ENCODE peak calls at places on chromosome 20, in six cellular contexts. One of them, this sample, is unnamed.

GRCh38 chr20:16922834-16923233 is 174.7 kb downstream of the OTOR start:
- DNase-seq in mesothelial cell of epicardium: no peak
- DNase-seq in GM12891: no peak
- DNase-seq in tibial artery: no peak
- DNase-seq in progenitor cell of endocrine pancreas: no peak
- DNase-seq in globus pallidus: no peak
- DNase-seq in this sample: no peak

GRCh38 chr20:48148020-48148419 is 362.7 kb upstream of the SULF2 start:
- DNase-seq in globus pallidus: no peak
- DNase-seq in tibial artery: no peak
- DNase-seq in mesothelial cell of epicardium: no peak
- DNase-seq in progenitor cell of endocrine pancreas: no peak
- DNase-seq in GM12891: no peak
- DNase-seq in this sample: peak

GRCh38 chr20:38790210-38791053 is 15.1 kb upstream of the PPP1R16B start:
- DNase-seq in globus pallidus: no peak
- DNase-seq in GM12891: no peak
- DNase-seq in progenitor cell of endocrine pancreas: no peak
- DNase-seq in mesothelial cell of epicardium: no peak
- DNase-seq in tibial artery: no peak
- DNase-seq in this sample: no peak

GRCh38 chr20:56554869-56555268 is 21.8 kb downstream of the FAM209B start:
- DNase-seq in progenitor cell of endocrine pancreas: no peak
- DNase-seq in tibial artery: peak
- DNase-seq in GM12891: peak
- DNase-seq in globus pallidus: peak
- DNase-seq in mesothelial cell of epicardium: no peak
- DNase-seq in this sample: peak

GRCh38 chr20:44479643-44480042 is 4.0 kb downstream of the TTPAL start:
- DNase-seq in tibial artery: no peak
- DNase-seq in mesothelial cell of epicardium: no peak
- DNase-seq in globus pallidus: no peak
- DNase-seq in progenitor cell of endocrine pancreas: no peak
- DNase-seq in GM12891: no peak
- DNase-seq in this sample: no peak

GRCh38 chr20:1901704-1902103 is 6.5 kb downstream of the SIRPA start:
- DNase-seq in progenitor cell of endocrine pancreas: no peak
- DNase-seq in tibial artery: no peak
- DNase-seq in mesothelial cell of epicardium: no peak
- DNase-seq in GM12891: no peak
- DNase-seq in globus pallidus: no peak
- DNase-seq in this sample: no peak

GRCh38 chr20:33951171-33951570 is 42.5 kb upstream of the RALY start:
- DNase-seq in GM12891: no peak
- DNase-seq in globus pallidus: no peak
- DNase-seq in tibial artery: no peak
- DNase-seq in progenitor cell of endocrine pancreas: no peak
- DNase-seq in mesothelial cell of epicardium: no peak
- DNase-seq in this sample: no peak

GRCh38 chr20:61130156-61130555 is 121.9 kb upstream of the CDH4 start:
- DNase-seq in globus pallidus: no peak
- DNase-seq in tibial artery: no peak
- DNase-seq in GM12891: no peak
- DNase-seq in progenitor cell of endocrine pancreas: no peak
- DNase-seq in mesothelial cell of epicardium: no peak
- DNase-seq in this sample: no peak

GRCh38 chr20:36034875-36035274 is 66.5 kb downstream of the CNBD2 start:
- DNase-seq in GM12891: no peak
- DNase-seq in globus pallidus: no peak
- DNase-seq in tibial artery: no peak
- DNase-seq in mesothelial cell of epicardium: no peak
- DNase-seq in progenitor cell of endocrine pancreas: no peak
- DNase-seq in this sample: no peak

GRCh38 chr20:20547221-20547875 is 165.1 kb downstream of the RALGAPA2 start:
- DNase-seq in progenitor cell of endocrine pancreas: no peak
- DNase-seq in globus pallidus: no peak
- DNase-seq in GM12891: no peak
- DNase-seq in tibial artery: no peak
- DNase-seq in mesothelial cell of epicardium: no peak
- DNase-seq in this sample: no peak

GRCh38 chr20:17859616-17860232 is 108.9 kb downstream of the SNX5 start:
- DNase-seq in GM12891: peak
- DNase-seq in progenitor cell of endocrine pancreas: no peak
- DNase-seq in globus pallidus: no peak
- DNase-seq in tibial artery: no peak
- DNase-seq in mesothelial cell of epicardium: no peak
- DNase-seq in this sample: no peak

GRCh38 chr20:33645421-33645820 is 16.7 kb upstream of the C20orf144 start:
- DNase-seq in mesothelial cell of epicardium: no peak
- DNase-seq in progenitor cell of endocrine pancreas: no peak
- DNase-seq in tibial artery: no peak
- DNase-seq in globus pallidus: no peak
- DNase-seq in GM12891: no peak
- DNase-seq in this sample: no peak

GRCh38 chr20:44284032-44284431 is 27.0 kb downstream of the FITM2 start:
- DNase-seq in progenitor cell of endocrine pancreas: no peak
- DNase-seq in GM12891: no peak
- DNase-seq in mesothelial cell of epicardium: no peak
- DNase-seq in tibial artery: no peak
- DNase-seq in globus pallidus: no peak
- DNase-seq in this sample: no peak

GRCh38 chr20:38210741-38211140 is 45.7 kb upstream of the TGM2 start:
- DNase-seq in tibial artery: peak
- DNase-seq in GM12891: no peak
- DNase-seq in globus pallidus: no peak
- DNase-seq in progenitor cell of endocrine pancreas: no peak
- DNase-seq in mesothelial cell of epicardium: no peak
- DNase-seq in this sample: no peak

GRCh38 chr20:1911536-1911935 is 16.3 kb downstream of the SIRPA start:
- DNase-seq in mesothelial cell of epicardium: no peak
- DNase-seq in GM12891: no peak
- DNase-seq in globus pallidus: no peak
- DNase-seq in progenitor cell of endocrine pancreas: no peak
- DNase-seq in tibial artery: no peak
- DNase-seq in this sample: no peak

GRCh38 chr20:23200914-23201313 is 114.8 kb upstream of the CD93 start:
- DNase-seq in tibial artery: no peak
- DNase-seq in progenitor cell of endocrine pancreas: peak
- DNase-seq in mesothelial cell of epicardium: no peak
- DNase-seq in globus pallidus: no peak
- DNase-seq in GM12891: no peak
- DNase-seq in this sample: no peak

GRCh38 chr20:35007891-35008290 is 52.2 kb downstream of the MYH7B start:
- DNase-seq in progenitor cell of endocrine pancreas: no peak
- DNase-seq in globus pallidus: no peak
- DNase-seq in tibial artery: peak
- DNase-seq in mesothelial cell of epicardium: peak
- DNase-seq in GM12891: no peak
- DNase-seq in this sample: no peak

GRCh38 chr20:23003077-23003476 is 32.0 kb upstream of the SSTR4 start:
- DNase-seq in progenitor cell of endocrine pancreas: no peak
- DNase-seq in tibial artery: no peak
- DNase-seq in GM12891: no peak
- DNase-seq in globus pallidus: no peak
- DNase-seq in mesothelial cell of epicardium: no peak
- DNase-seq in this sample: no peak

GRCh38 chr20:35434085-35435005 is 3.7 kb downstream of the GDF5 start:
- DNase-seq in globus pallidus: no peak
- DNase-seq in GM12891: no peak
- DNase-seq in progenitor cell of endocrine pancreas: no peak
- DNase-seq in mesothelial cell of epicardium: no peak
- DNase-seq in tibial artery: no peak
- DNase-seq in this sample: peak

GRCh38 chr20:9609892-9610502 is 95.6 kb downstream of the LAMP5 start:
- DNase-seq in mesothelial cell of epicardium: peak
- DNase-seq in progenitor cell of endocrine pancreas: peak
- DNase-seq in globus pallidus: peak
- DNase-seq in GM12891: no peak
- DNase-seq in tibial artery: peak
- DNase-seq in this sample: peak

GRCh38 chr20:53678990-53679596 is 85.5 kb upstream of the ZNF217 start:
- DNase-seq in tibial artery: no peak
- DNase-seq in globus pallidus: peak
- DNase-seq in progenitor cell of endocrine pancreas: no peak
- DNase-seq in mesothelial cell of epicardium: no peak
- DNase-seq in GM12891: no peak
- DNase-seq in this sample: no peak

GRCh38 chr20:33672426-33673114 is 1.7 kb downstream of the NECAB3 start:
- DNase-seq in globus pallidus: no peak
- DNase-seq in mesothelial cell of epicardium: no peak
- DNase-seq in progenitor cell of endocrine pancreas: no peak
- DNase-seq in GM12891: no peak
- DNase-seq in tibial artery: no peak
- DNase-seq in this sample: peak

GRCh38 chr20:2806351-2806701 is 5.9 kb upstream of the CPXM1 start:
- DNase-seq in progenitor cell of endocrine pancreas: no peak
- DNase-seq in tibial artery: no peak
- DNase-seq in GM12891: no peak
- DNase-seq in mesothelial cell of epicardium: no peak
- DNase-seq in globus pallidus: no peak
- DNase-seq in this sample: no peak

GRCh38 chr20:17500826-17501225 is 30.4 kb downstream of the BFSP1 start:
- DNase-seq in mesothelial cell of epicardium: no peak
- DNase-seq in globus pallidus: no peak
- DNase-seq in tibial artery: no peak
- DNase-seq in progenitor cell of endocrine pancreas: no peak
- DNase-seq in GM12891: no peak
- DNase-seq in this sample: no peak

GRCh38 chr20:675453-676314 is at the start of gene SCRT2:
- DNase-seq in progenitor cell of endocrine pancreas: peak
- DNase-seq in mesothelial cell of epicardium: peak
- DNase-seq in GM12891: peak
- DNase-seq in tibial artery: peak
- DNase-seq in globus pallidus: peak
- DNase-seq in this sample: peak

This sample was measured in ovary.